ENCODE peak calls at places on chromosomes 11 and 22, in eight cellular contexts. L, M, B, Y, X, F, P and T are unnamed samples.
A peak's percentile ranks its signal among the peaks of the same experiment; 100 is the strongest.

GRCh38 chr11:64580387-64580786 is 10.6 kb upstream of the SLC22A12 start:
- DNase-seq in B (no peak), P (no peak), Y (peak; percentile 31), X (no peak), L (no peak), M (no peak), F (no peak), T (peak; percentile 47)

GRCh38 chr11:61281581-61282250 is 13.4 kb downstream of the VWCE start:
- DNase-seq in P (no peak), F (no peak), Y (peak; percentile 57), X (peak; percentile 68), M (no peak), B (peak; percentile 47), L (no peak), T (no peak)

GRCh38 chr11:75562836-75563484 is 907 bp downstream of the SERPINH1 start:
- DNase-seq in Y (peak; percentile 70), M (no peak), B (no peak), X (peak; percentile 80), F (no peak), L (no peak), P (no peak), T (no peak)

GRCh38 chr11:65651339-65651588 is 11.5 kb downstream of the RELA start:
- DNase-seq in M (no peak), Y (no peak), L (no peak), B (no peak), P (no peak), X (no peak), F (no peak), T (no peak)

GRCh38 chr22:32849501-32849900 is 48.0 kb downstream of the TIMP3 start:
- DNase-seq in F (no peak), Y (no peak), L (no peak), P (no peak), B (no peak), X (no peak), M (no peak), T (no peak)

GRCh38 chr11:37320921-37321320 is 722.9 kb upstream of the RAG2 start:
- DNase-seq in L (no peak), M (no peak), Y (no peak), F (no peak), B (no peak), X (no peak), P (no peak), T (peak; percentile 65)

GRCh38 chr11:8597182-8597581 is 3.2 kb upstream of the STK33 start:
- DNase-seq in L (peak; percentile 45), M (no peak), Y (peak; percentile 94), B (no peak), P (peak; percentile 91), X (no peak), F (no peak), T (no peak)

GRCh38 chr22:21726650-21727049 is 8.9 kb downstream of the YPEL1 start:
- DNase-seq in X (peak; percentile 51), B (peak; percentile 69), F (no peak), Y (no peak), P (no peak), L (no peak), M (no peak), T (no peak)

GRCh38 chr11:130128626-130129025 is 31.0 kb upstream of the ST14 start:
- DNase-seq in M (no peak), F (no peak), Y (no peak), X (no peak), L (no peak), P (no peak), B (no peak), T (no peak)

GRCh38 chr11:126512251-126512650 is 156.8 kb downstream of the ST3GAL4 start:
- DNase-seq in F (no peak), M (no peak), L (no peak), X (no peak), P (no peak), Y (no peak), B (no peak), T (no peak)

GRCh38 chr22:22802346-22802970 is 85.2 kb upstream of the IGLL5 start:
- DNase-seq in M (no peak), F (no peak), P (no peak), L (no peak), X (no peak), Y (no peak), B (peak; percentile 70), T (no peak)

GRCh38 chr11:18617688-18618340 is 16.3 kb downstream of the SPTY2D1 start:
- DNase-seq in Y (peak; percentile 54), P (peak; percentile 57), B (peak; percentile 52), M (no peak), F (no peak), X (no peak), L (no peak), T (no peak)

GRCh38 chr11:42996742-42997307 is 315.0 kb upstream of the API5 start:
- DNase-seq in Y (no peak), M (no peak), X (no peak), L (peak; percentile 64), P (no peak), B (no peak), F (no peak), T (no peak)

GRCh38 chr11:15224466-15224865 is 109.7 kb downstream of the INSC start:
- DNase-seq in B (no peak), L (no peak), M (no peak), Y (no peak), X (no peak), F (no peak), P (no peak), T (no peak)

GRCh38 chr11:2265854-2266585 is 4.4 kb downstream of the ASCL2 start:
- DNase-seq in B (no peak), L (no peak), F (no peak), M (no peak), Y (no peak), X (no peak), P (no peak), T (no peak)

GRCh38 chr11:17645190-17645970 is 74.0 kb upstream of the MYOD1 start:
- DNase-seq in M (no peak), B (no peak), X (no peak), L (no peak), P (no peak), Y (no peak), F (no peak), T (no peak)

GRCh38 chr22:49574861-49575702 is 252.6 kb downstream of the BRD1 start:
- DNase-seq in L (no peak), M (no peak), X (no peak), Y (no peak), B (no peak), P (no peak), F (no peak), T (peak; percentile 66)

GRCh38 chr11:75499423-75500305 is 26.1 kb downstream of the GDPD5 start:
- DNase-seq in P (no peak), F (no peak), L (no peak), B (no peak), X (no peak), M (no peak), Y (peak; percentile 96), T (peak; percentile 55)

GRCh38 chr11:10263929-10264328 is 30.1 kb downstream of the SBF2 start:
- DNase-seq in X (no peak), M (no peak), F (no peak), Y (peak; percentile 47), P (no peak), L (no peak), B (no peak), T (no peak)

GRCh38 chr11:114197799-114198500 is 98.2 kb upstream of the NNMT start:
- DNase-seq in M (no peak), F (no peak), L (no peak), Y (peak; percentile 99), P (no peak), B (no peak), X (peak; percentile 75), T (peak; percentile 97)

GRCh38 chr11:114326151-114326550 is 30.0 kb downstream of the NNMT start:
- DNase-seq in B (no peak), L (no peak), P (no peak), X (no peak), M (no peak), Y (no peak), F (no peak), T (no peak)

GRCh38 chr11:13668957-13669521 is 571 bp downstream of the FAR1 start:
- DNase-seq in F (peak; percentile 26), P (no peak), Y (peak; percentile 21), B (peak; percentile 80), L (peak; percentile 6), X (peak; percentile 55), M (peak; percentile 23), T (peak; percentile 52)

GRCh38 chr22:28728621-28729313 is 12.9 kb downstream of the CHEK2 start:
- DNase-seq in X (no peak), F (no peak), P (no peak), M (no peak), L (no peak), Y (no peak), B (no peak), T (no peak)

GRCh38 chr11:14229472-14229871 is 129.5 kb downstream of the RRAS2 start:
- DNase-seq in M (no peak), L (no peak), B (no peak), F (no peak), X (no peak), Y (no peak), P (no peak), T (no peak)

GRCh38 chr11:110110854-110111253 is 17.7 kb downstream of the ZC3H12C start:
- DNase-seq in P (no peak), L (no peak), F (no peak), Y (no peak), M (no peak), X (no peak), B (no peak), T (no peak)

GRCh38 chr11:77312107-77312506 is 10.6 kb upstream of the GDPD4 start:
- DNase-seq in P (no peak), L (no peak), F (no peak), B (no peak), M (no peak), Y (no peak), X (no peak), T (no peak)

GRCh38 chr11:96390403-96390830 is 604 bp downstream of the JRKL start:
- DNase-seq in P (peak; percentile 51), Y (peak; percentile 77), B (no peak), L (no peak), M (no peak), F (no peak), X (no peak), T (no peak)

GRCh38 chr11:16981651-16982194 is 32.5 kb downstream of the PLEKHA7 start:
- DNase-seq in M (peak; percentile 80), L (peak; percentile 45), X (peak; percentile 37), F (no peak), Y (peak; percentile 72), P (no peak), B (no peak), T (no peak)

GRCh38 chr11:133955091-133955846 is 1.5 kb downstream of the IGSF9B start:
- DNase-seq in Y (peak; percentile 22), F (no peak), P (no peak), X (no peak), M (no peak), B (no peak), L (no peak), T (no peak)

GRCh38 chr11:3939651-3940190 is 84.3 kb downstream of the STIM1 start:
- DNase-seq in B (no peak), X (no peak), M (no peak), F (no peak), P (no peak), L (no peak), Y (peak; percentile 66), T (no peak)

GRCh38 chr11:87879118-87879517 is 296.1 kb downstream of the RAB38 start:
- DNase-seq in L (no peak), Y (peak; percentile 26), M (no peak), B (no peak), X (peak; percentile 7), F (no peak), P (no peak), T (no peak)

GRCh38 chr11:119982517-119983239 is 155.2 kb downstream of the TRIM29 start:
- DNase-seq in P (no peak), F (no peak), B (no peak), Y (peak; percentile 9), X (no peak), L (no peak), M (no peak), T (no peak)

GRCh38 chr11:96642584-96642983 is 252.8 kb downstream of the JRKL start:
- DNase-seq in Y (no peak), F (no peak), X (no peak), P (no peak), L (no peak), B (no peak), M (no peak), T (no peak)

GRCh38 chr11:64378335-64378884 is 19.4 kb downstream of the RPS6KA4 start:
- DNase-seq in Y (peak; percentile 53), B (no peak), L (no peak), M (no peak), X (no peak), P (no peak), F (no peak), T (peak; percentile 99)